ENCODE peak calls at places on chromosomes 3 and 15, in seven cellular contexts. One of them, this sample, is unnamed.

GRCh38 chr3:149507491-149508324 is 33.2 kb downstream of the TM4SF4 start:
- DNase-seq in fibroblast of lung: peak
- DNase-seq in PC-9: peak
- DNase-seq in fibroblast of the aortic adventitia: peak
- DNase-seq in fibroblast of pulmonary artery: peak
- DNase-seq in endothelial cell of umbilical vein: peak
- DNase-seq in cardiac muscle cell: no peak
- DNase-seq in this sample: no peak

GRCh38 chr15:94079459-94079858 is 151.9 kb upstream of the MCTP2 start:
- DNase-seq in endothelial cell of umbilical vein: no peak
- DNase-seq in fibroblast of the aortic adventitia: no peak
- DNase-seq in cardiac muscle cell: no peak
- DNase-seq in fibroblast of pulmonary artery: no peak
- DNase-seq in fibroblast of lung: no peak
- DNase-seq in PC-9: no peak
- DNase-seq in this sample: no peak

GRCh38 chr3:17355591-17355990 is 386.8 kb downstream of the TBC1D5 start:
- DNase-seq in fibroblast of lung: peak
- DNase-seq in PC-9: no peak
- DNase-seq in fibroblast of pulmonary artery: no peak
- DNase-seq in cardiac muscle cell: no peak
- DNase-seq in fibroblast of the aortic adventitia: peak
- DNase-seq in endothelial cell of umbilical vein: no peak
- DNase-seq in this sample: no peak

GRCh38 chr15:64816452-64816851 is 9.0 kb downstream of the PIF1 start:
- DNase-seq in endothelial cell of umbilical vein: no peak
- DNase-seq in PC-9: no peak
- DNase-seq in fibroblast of pulmonary artery: no peak
- DNase-seq in fibroblast of the aortic adventitia: no peak
- DNase-seq in cardiac muscle cell: no peak
- DNase-seq in fibroblast of lung: no peak
- DNase-seq in this sample: no peak

GRCh38 chr15:49530106-49530505 is 90.5 kb downstream of the FAM227B start:
- DNase-seq in fibroblast of pulmonary artery: peak
- DNase-seq in PC-9: no peak
- DNase-seq in fibroblast of lung: peak
- DNase-seq in endothelial cell of umbilical vein: no peak
- DNase-seq in fibroblast of the aortic adventitia: peak
- DNase-seq in cardiac muscle cell: no peak
- DNase-seq in this sample: no peak

GRCh38 chr15:70198441-70199123 is 100.9 kb upstream of the TLE3 start:
- DNase-seq in fibroblast of the aortic adventitia: no peak
- DNase-seq in cardiac muscle cell: no peak
- DNase-seq in endothelial cell of umbilical vein: no peak
- DNase-seq in fibroblast of pulmonary artery: no peak
- DNase-seq in fibroblast of lung: peak
- DNase-seq in PC-9: peak
- DNase-seq in this sample: no peak

GRCh38 chr3:126750760-126751129 is 46.7 kb downstream of the CHCHD6 start:
- DNase-seq in cardiac muscle cell: peak
- DNase-seq in fibroblast of lung: no peak
- DNase-seq in fibroblast of the aortic adventitia: no peak
- DNase-seq in endothelial cell of umbilical vein: no peak
- DNase-seq in PC-9: no peak
- DNase-seq in fibroblast of pulmonary artery: no peak
- DNase-seq in this sample: no peak

GRCh38 chr15:67911727-67912126 is 71.9 kb upstream of the RNU6-1 start:
- DNase-seq in fibroblast of the aortic adventitia: no peak
- DNase-seq in endothelial cell of umbilical vein: no peak
- DNase-seq in fibroblast of lung: no peak
- DNase-seq in cardiac muscle cell: no peak
- DNase-seq in fibroblast of pulmonary artery: no peak
- DNase-seq in PC-9: no peak
- DNase-seq in this sample: no peak

GRCh38 chr15:74866090-74866489 is 7.1 kb downstream of the SCAMP2 start:
- DNase-seq in fibroblast of lung: peak
- DNase-seq in cardiac muscle cell: no peak
- DNase-seq in fibroblast of pulmonary artery: peak
- DNase-seq in PC-9: peak
- DNase-seq in endothelial cell of umbilical vein: no peak
- DNase-seq in fibroblast of the aortic adventitia: peak
- DNase-seq in this sample: no peak

GRCh38 chr3:124032881-124033359 is 41.0 kb upstream of the ROPN1 start:
- DNase-seq in fibroblast of pulmonary artery: peak
- DNase-seq in fibroblast of lung: peak
- DNase-seq in fibroblast of the aortic adventitia: peak
- DNase-seq in endothelial cell of umbilical vein: peak
- DNase-seq in cardiac muscle cell: peak
- DNase-seq in PC-9: peak
- DNase-seq in this sample: peak

GRCh38 chr3:124032351-124032880 is 40.5 kb upstream of the ROPN1 start:
- DNase-seq in endothelial cell of umbilical vein: no peak
- DNase-seq in fibroblast of the aortic adventitia: peak
- DNase-seq in cardiac muscle cell: peak
- DNase-seq in fibroblast of pulmonary artery: peak
- DNase-seq in PC-9: no peak
- DNase-seq in fibroblast of lung: peak
- DNase-seq in this sample: no peak

GRCh38 chr3:124034016-124034808 is 42.3 kb upstream of the ROPN1 start:
- DNase-seq in fibroblast of pulmonary artery: peak
- DNase-seq in endothelial cell of umbilical vein: peak
- DNase-seq in cardiac muscle cell: peak
- DNase-seq in fibroblast of lung: peak
- DNase-seq in PC-9: no peak
- DNase-seq in fibroblast of the aortic adventitia: peak
- DNase-seq in this sample: no peak

GRCh38 chr3:124034809-124035152 is 42.9 kb upstream of the ROPN1 start:
- DNase-seq in cardiac muscle cell: no peak
- DNase-seq in fibroblast of pulmonary artery: no peak
- DNase-seq in fibroblast of the aortic adventitia: no peak
- DNase-seq in PC-9: no peak
- DNase-seq in fibroblast of lung: no peak
- DNase-seq in endothelial cell of umbilical vein: no peak
- DNase-seq in this sample: no peak

GRCh38 chr3:124033360-124034015 is 41.6 kb upstream of the ROPN1 start:
- DNase-seq in fibroblast of lung: peak
- DNase-seq in fibroblast of pulmonary artery: no peak
- DNase-seq in endothelial cell of umbilical vein: no peak
- DNase-seq in cardiac muscle cell: peak
- DNase-seq in fibroblast of the aortic adventitia: no peak
- DNase-seq in PC-9: no peak
- DNase-seq in this sample: no peak
- TF ChIP-seq CTCF in fibroblast of lung: no peak
- TF ChIP-seq CTCF in fibroblast of pulmonary artery: no peak
- TF ChIP-seq CTCF in endothelial cell of umbilical vein: peak
- TF ChIP-seq CTCF in cardiac muscle cell: no peak
- TF ChIP-seq CTCF in fibroblast of the aortic adventitia: no peak
- TF ChIP-seq CTCF in PC-9: peak
- TF ChIP-seq CTCF in this sample: no peak

GRCh38 chr3:27114684-27115083 is 254.5 kb downstream of the NEK10 start:
- DNase-seq in fibroblast of lung: peak
- DNase-seq in PC-9: no peak
- DNase-seq in endothelial cell of umbilical vein: no peak
- DNase-seq in fibroblast of pulmonary artery: no peak
- DNase-seq in cardiac muscle cell: no peak
- DNase-seq in fibroblast of the aortic adventitia: peak
- DNase-seq in this sample: no peak

GRCh38 chr3:27115352-27115751 is 253.8 kb downstream of the NEK10 start:
- DNase-seq in cardiac muscle cell: no peak
- DNase-seq in PC-9: no peak
- DNase-seq in fibroblast of pulmonary artery: no peak
- DNase-seq in endothelial cell of umbilical vein: no peak
- DNase-seq in fibroblast of lung: no peak
- DNase-seq in fibroblast of the aortic adventitia: no peak
- DNase-seq in this sample: no peak

GRCh38 chr3:27119639-27120038 is 249.5 kb downstream of the NEK10 start:
- DNase-seq in endothelial cell of umbilical vein: no peak
- DNase-seq in fibroblast of pulmonary artery: no peak
- DNase-seq in fibroblast of lung: no peak
- DNase-seq in PC-9: no peak
- DNase-seq in cardiac muscle cell: no peak
- DNase-seq in fibroblast of the aortic adventitia: no peak
- DNase-seq in this sample: no peak
- H3K4me3 ChIP-seq in endothelial cell of umbilical vein: no peak
- H3K4me3 ChIP-seq in fibroblast of pulmonary artery: no peak
- H3K4me3 ChIP-seq in fibroblast of lung: no peak
- H3K4me3 ChIP-seq in PC-9: no peak
- H3K4me3 ChIP-seq in cardiac muscle cell: no peak
- H3K4me3 ChIP-seq in fibroblast of the aortic adventitia: no peak
- H3K4me3 ChIP-seq in this sample: no peak

GRCh38 chr15:62241135-62241770 is 76.2 kb upstream of the C2CD4B start:
- DNase-seq in fibroblast of the aortic adventitia: no peak
- DNase-seq in fibroblast of pulmonary artery: no peak
- DNase-seq in fibroblast of lung: no peak
- DNase-seq in PC-9: peak
- DNase-seq in endothelial cell of umbilical vein: peak
- DNase-seq in cardiac muscle cell: peak
- DNase-seq in this sample: no peak
- TF ChIP-seq CTCF in fibroblast of the aortic adventitia: peak
- TF ChIP-seq CTCF in fibroblast of pulmonary artery: peak
- TF ChIP-seq CTCF in fibroblast of lung: peak
- TF ChIP-seq CTCF in PC-9: peak
- TF ChIP-seq CTCF in endothelial cell of umbilical vein: peak
- TF ChIP-seq CTCF in cardiac muscle cell: peak
- TF ChIP-seq CTCF in this sample: peak

DNA sequence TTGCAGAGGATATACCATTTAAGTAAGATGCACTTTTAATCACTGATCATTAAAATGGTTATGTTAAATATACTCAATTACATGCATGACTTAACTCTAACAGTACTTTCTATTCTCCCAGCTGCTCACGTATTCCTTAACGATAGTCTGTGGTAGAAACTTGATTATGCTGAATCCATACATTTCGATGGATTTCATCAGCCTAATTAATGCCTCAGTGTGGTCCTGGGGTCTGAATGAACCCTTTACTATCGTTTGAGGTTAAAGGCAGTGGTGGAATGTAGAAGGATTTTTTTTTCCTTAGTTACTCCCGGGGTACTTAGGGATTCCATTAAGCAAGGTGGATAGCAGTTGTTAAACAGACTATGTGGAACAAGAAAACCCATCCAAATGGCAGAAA is 18.6 kb downstream of the SOX2 start:
- DNase-seq in cardiac muscle cell: no peak
- DNase-seq in fibroblast of the aortic adventitia: no peak
- DNase-seq in endothelial cell of umbilical vein: no peak
- DNase-seq in PC-9: no peak
- DNase-seq in fibroblast of lung: no peak
- DNase-seq in fibroblast of pulmonary artery: no peak
- DNase-seq in this sample: no peak
- H3K4me3 ChIP-seq in cardiac muscle cell: no peak
- H3K4me3 ChIP-seq in fibroblast of the aortic adventitia: no peak
- H3K4me3 ChIP-seq in endothelial cell of umbilical vein: no peak
- H3K4me3 ChIP-seq in PC-9: no peak
- H3K4me3 ChIP-seq in fibroblast of lung: no peak
- H3K4me3 ChIP-seq in fibroblast of pulmonary artery: no peak
- H3K4me3 ChIP-seq in this sample: no peak

DNA sequence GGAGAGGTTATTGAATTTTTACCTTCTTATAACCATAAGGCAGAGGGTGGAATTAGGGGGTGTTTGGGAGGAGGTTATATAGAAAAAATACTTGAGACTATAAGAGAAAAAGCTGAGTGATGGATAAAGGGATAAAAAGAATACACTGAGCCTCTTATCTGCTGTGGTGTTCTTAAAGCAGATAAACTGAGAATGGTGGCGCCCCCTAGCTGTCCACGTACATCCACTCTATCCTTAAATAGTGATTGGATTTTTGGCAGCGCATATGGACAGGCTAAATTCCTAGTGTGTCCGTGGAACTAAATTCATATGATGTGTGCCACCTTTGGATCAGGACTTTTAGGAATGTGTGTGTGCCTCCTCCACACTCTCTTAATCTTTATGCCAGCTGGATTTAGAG is 121.1 kb downstream of the OXSM start:
- DNase-seq in PC-9: no peak
- DNase-seq in endothelial cell of umbilical vein: peak
- DNase-seq in fibroblast of lung: peak
- DNase-seq in cardiac muscle cell: no peak
- DNase-seq in fibroblast of the aortic adventitia: no peak
- DNase-seq in fibroblast of pulmonary artery: peak
- DNase-seq in this sample: no peak
- TF ChIP-seq CTCF in PC-9: peak
- TF ChIP-seq CTCF in endothelial cell of umbilical vein: peak
- TF ChIP-seq CTCF in fibroblast of lung: peak
- TF ChIP-seq CTCF in cardiac muscle cell: peak
- TF ChIP-seq CTCF in fibroblast of the aortic adventitia: no peak
- TF ChIP-seq CTCF in fibroblast of pulmonary artery: peak
- TF ChIP-seq CTCF in this sample: peak

DNA sequence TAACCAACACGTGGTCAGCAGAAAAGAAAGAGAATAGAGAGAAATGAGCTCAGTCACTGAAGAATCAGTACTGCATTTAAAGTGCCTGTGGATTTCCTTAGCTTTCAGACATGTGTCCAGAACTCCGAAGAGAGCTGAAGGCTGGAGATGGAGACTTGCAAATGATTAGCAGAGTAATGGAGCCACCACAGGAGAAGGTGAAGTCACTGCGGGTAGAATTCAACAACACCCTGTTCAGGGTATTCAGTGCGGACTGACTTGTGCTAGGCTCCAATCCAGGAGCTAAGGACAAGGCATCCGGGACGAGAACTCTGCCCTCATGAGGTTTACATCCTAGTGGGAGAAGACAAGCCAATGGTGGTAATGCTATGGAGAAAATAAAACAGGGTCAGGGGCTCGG is 4.2 kb downstream of the EIF4E3 start:
- DNase-seq in cardiac muscle cell: no peak
- DNase-seq in PC-9: no peak
- DNase-seq in fibroblast of lung: no peak
- DNase-seq in endothelial cell of umbilical vein: no peak
- DNase-seq in fibroblast of pulmonary artery: no peak
- DNase-seq in fibroblast of the aortic adventitia: no peak
- DNase-seq in this sample: no peak
- H3K4me3 ChIP-seq in cardiac muscle cell: no peak
- H3K4me3 ChIP-seq in PC-9: no peak
- H3K4me3 ChIP-seq in fibroblast of lung: no peak
- H3K4me3 ChIP-seq in endothelial cell of umbilical vein: no peak
- H3K4me3 ChIP-seq in fibroblast of pulmonary artery: no peak
- H3K4me3 ChIP-seq in fibroblast of the aortic adventitia: no peak
- H3K4me3 ChIP-seq in this sample: no peak